ENCODE peak calls at places on chromosomes 2 and 18, in four cellular contexts. One of them, this sample, is unnamed.

GRCh38 chr18:61531182-61531581 is 198.0 kb downstream of the CDH20 start:
- DNase-seq in left cardiac atrium: no peak
- DNase-seq in occipital lobe: peak
- DNase-seq in right lobe of liver: no peak
- DNase-seq in this sample: no peak

GRCh38 chr2:39470580-39470979 is 33.5 kb upstream of the MAP4K3 start:
- DNase-seq in occipital lobe: no peak
- DNase-seq in right lobe of liver: no peak
- DNase-seq in left cardiac atrium: no peak
- DNase-seq in this sample: no peak

GRCh38 chr2:4518596-4518995 is 815.2 kb downstream of the DCDC2C start:
- DNase-seq in occipital lobe: no peak
- DNase-seq in left cardiac atrium: no peak
- DNase-seq in right lobe of liver: no peak
- DNase-seq in this sample: no peak

GRCh38 chr18:12326711-12327460 is 18.8 kb downstream of the TUBB6 start:
- DNase-seq in left cardiac atrium: no peak
- DNase-seq in occipital lobe: no peak
- DNase-seq in right lobe of liver: no peak
- DNase-seq in this sample: no peak

GRCh38 chr2:232871418-232871834 is 1.4 kb downstream of the SNORC start:
- DNase-seq in occipital lobe: no peak
- DNase-seq in left cardiac atrium: no peak
- DNase-seq in right lobe of liver: peak
- DNase-seq in this sample: no peak

GRCh38 chr2:3644891-3645605 is 13.0 kb upstream of the ALLC start:
- DNase-seq in occipital lobe: no peak
- DNase-seq in right lobe of liver: peak
- DNase-seq in left cardiac atrium: no peak
- DNase-seq in this sample: no peak

GRCh38 chr2:200188851-200189250 is 117.6 kb upstream of the SPATS2L start:
- DNase-seq in right lobe of liver: no peak
- DNase-seq in left cardiac atrium: no peak
- DNase-seq in occipital lobe: no peak
- DNase-seq in this sample: no peak

GRCh38 chr2:127102464-127103242 is 4.3 kb downstream of the BIN1 start:
- DNase-seq in occipital lobe: no peak
- DNase-seq in right lobe of liver: no peak
- DNase-seq in left cardiac atrium: no peak
- DNase-seq in this sample: no peak

GRCh38 chr2:24354382-24354781 is 6.0 kb downstream of the ITSN2 start:
- DNase-seq in right lobe of liver: no peak
- DNase-seq in left cardiac atrium: no peak
- DNase-seq in occipital lobe: no peak
- DNase-seq in this sample: no peak

This sample was measured in RKO.